ENCODE peak calls at places on chromosomes 11 and 22, in eight cellular contexts. C is upper lobe of right lung; T is left cardiac atrium; U is A172; J is stimulated activated CD8-positive, alpha-beta memory T cell treated with anti-CD3 and anti-CD28 coated beads, Interleukin-7, amount 100 ng/mL, for 24 hours; K is PC-9; G is activated naive CD8-positive, alpha-beta T cell treated with anti-CD3 and anti-CD28 coated beads, Interleukin-2, amount 50 U/mL, for 24 hours; F is caudate nucleus. W is an unnamed sample.

GRCh38 chr11:74465291-74465708 is 2.0 kb downstream of the KCNE3 start:
- DNase-seq in C (no peak), T (no peak), U (no peak), J (no peak), K (peak; percentile 55), G (no peak), F (no peak), W (no peak)

GRCh38 chr22:28801845-28802594 is 1.7 kb upstream of the XBP1 start:
- DNase-seq in C (no peak), T (no peak), U (no peak), J (no peak), K (no peak), G (no peak), F (no peak), W (no peak)

GRCh38 chr22:45460288-45461109 is 42.2 kb upstream of the FBLN1 start:
- DNase-seq in C (no peak), T (peak; percentile 67), U (no peak), J (no peak), K (no peak), G (no peak), F (no peak), W (no peak)

GRCh38 chr11:61071208-61071681 is 31.0 kb upstream of the CD5 start:
- DNase-seq in C (no peak), T (no peak), U (no peak), J (no peak), K (no peak), G (peak; percentile 65), F (no peak), W (no peak)

GRCh38 chr11:64544616-64545296 is 46.3 kb upstream of the SLC22A12 start:
- DNase-seq in C (no peak), T (no peak), U (no peak), J (no peak), K (no peak), G (no peak), F (no peak), W (no peak)

GRCh38 chr11:128548655-128549255 is 38.6 kb downstream of the ETS1 start:
- DNase-seq in C (peak; percentile 76), T (peak; percentile 84), U (no peak), J (no peak), K (no peak), G (peak; percentile 44), F (no peak), W (no peak)

GRCh38 chr22:29146771-29147170 is 58.9 kb upstream of the EMID1 start:
- DNase-seq in C (peak; percentile 41), T (no peak), U (no peak), J (no peak), K (no peak), G (no peak), F (no peak), W (no peak)

GRCh38 chr11:126394036-126394435 is 38.5 kb downstream of the ST3GAL4 start:
- DNase-seq in C (peak; percentile 37), T (no peak), U (no peak), J (no peak), K (no peak), G (no peak), F (no peak), W (no peak)

GRCh38 chr11:74085542-74085892 is 76.6 kb upstream of the UCP3 start:
- DNase-seq in C (no peak), T (no peak), U (no peak), J (no peak), K (no peak), G (no peak), F (no peak), W (peak; percentile 14)

GRCh38 chr11:45170484-45170883 is 24.0 kb downstream of the PRDM11 start:
- DNase-seq in C (peak; percentile 66), T (no peak), U (no peak), J (no peak), K (no peak), G (no peak), F (no peak), W (no peak)

GRCh38 chr11:65588199-65589054 is 7.2 kb downstream of the KCNK7 start:
- DNase-seq in C (peak; percentile 79), T (no peak), U (no peak), J (no peak), K (peak; percentile 44), G (peak; percentile 85), F (no peak), W (no peak)

GRCh38 chr22:29603358-29604191 is at the start of gene NF2:
- DNase-seq in C (peak; percentile 99), T (peak; percentile 99), U (peak; percentile 96), J (peak; percentile 93), K (peak; percentile 96), G (peak; percentile 97), F (peak; percentile 96), W (peak; percentile 99)

GRCh38 chr11:57763568-57763967 is 2.0 kb downstream of the CTNND1 start:
- DNase-seq in C (no peak), T (no peak), U (peak; percentile 32), J (no peak), K (no peak), G (no peak), F (no peak), W (peak; percentile 29)

GRCh38 chr11:18012906-18013781 is at the start of gene SERGEF:
- DNase-seq in C (peak; percentile 99), T (peak; percentile 95), U (peak; percentile 85), J (peak; percentile 83), K (peak; percentile 98), G (peak; percentile 95), F (peak; percentile 37), W (peak; percentile 87)

GRCh38 chr22:38110008-38110862 is at the start of gene BAIAP2L2:
- DNase-seq in C (no peak), T (no peak), U (no peak), J (no peak), K (peak; percentile 75), G (no peak), F (no peak), W (no peak)

GRCh38 chr22:50621948-50622722 is 5.8 kb downstream of the ARSA start:
- DNase-seq in C (peak; percentile 62), T (no peak), U (no peak), J (no peak), K (no peak), G (peak; percentile 42), F (no peak), W (no peak)

GRCh38 chr11:373716-374551 is 4.6 kb downstream of the B4GALNT4 start:
- DNase-seq in C (no peak), T (no peak), U (no peak), J (no peak), K (no peak), G (no peak), F (no peak), W (peak; percentile 47)

GRCh38 chr22:22948651-22949611 is 61.3 kb downstream of the IGLL5 start:
- DNase-seq in C (peak; percentile 41), T (no peak), U (no peak), J (no peak), K (no peak), G (no peak), F (no peak), W (no peak)